ENCODE peak calls at places on chromosomes 6 and 20, in nine cellular contexts. C is right lobe of liver, T is transverse colon, Y is HCT116, G is uterus, O is RWPE1, H is RWPE2, W is hepatocyte, N is GM23338. E is an unnamed sample.

GRCh38 chr6:34176261-34177031 is 30.6 kb upstream of the GRM4 start:
- DNase-seq in Y (no peak), T (no peak), C (no peak), O (no peak), W (no peak), H (peak; percentile 26), G (no peak), N (no peak), E (no peak)

GRCh38 chr6:33277663-33278391 is 904 bp downstream of the B3GALT4 start:
- DNase-seq in Y (no peak), G (no peak), T (peak; percentile 37), H (no peak), C (peak; percentile 30), N (peak; percentile 46), O (no peak), W (peak; percentile 32), E (no peak)

GRCh38 chr20:32569380-32570305 is 15.5 kb downstream of the NOL4L start:
- DNase-seq in W (no peak), T (no peak), H (no peak), G (no peak), O (no peak), C (no peak), Y (no peak), N (no peak), E (no peak)

GRCh38 chr6:39686980-39687379 is 38.2 kb downstream of the KIF6 start:
- DNase-seq in G (no peak), N (no peak), H (no peak), W (no peak), C (no peak), Y (no peak), O (no peak), T (no peak), E (no peak)

GRCh38 chr6:131042664-131043063 is 20.4 kb downstream of the EPB41L2 start:
- DNase-seq in C (no peak), G (no peak), N (no peak), W (no peak), O (no peak), H (no peak), T (no peak), Y (no peak), E (no peak)

GRCh38 chr6:28167926-28168325 is 26.2 kb downstream of the ZKSCAN8 start:
- DNase-seq in W (no peak), O (no peak), Y (no peak), G (no peak), T (no peak), H (no peak), C (no peak), N (no peak), E (no peak)

GRCh38 chr6:76703285-76703684 is 630.8 kb upstream of the IMPG1 start:
- DNase-seq in G (no peak), Y (no peak), C (no peak), W (no peak), O (peak; percentile 13), N (no peak), H (no peak), T (no peak), E (no peak)

GRCh38 chr6:106444777-106445507 is 84.4 kb downstream of the CRYBG1 start:
- DNase-seq in Y (peak; percentile 45), O (peak; percentile 79), W (peak; percentile 81), N (peak; percentile 88), T (no peak), G (no peak), C (no peak), H (no peak), E (no peak)

GRCh38 chr6:144195671-144196070 is 45.4 kb downstream of the STX11 start:
- DNase-seq in O (peak; percentile 51), C (no peak), G (no peak), N (no peak), Y (no peak), T (no peak), W (no peak), H (no peak), E (peak; percentile 90)

GRCh38 chr20:57391439-57392129 is 388 bp downstream of the RBM38 start:
- DNase-seq in O (peak; percentile 46), C (peak; percentile 48), T (peak; percentile 28), W (peak; percentile 66), H (peak; percentile 86), G (no peak), N (peak; percentile 33), Y (no peak), E (no peak)

GRCh38 chr6:165685302-165685701 is 22.3 kb upstream of the PDE10A start:
- DNase-seq in C (no peak), T (no peak), H (no peak), N (no peak), Y (no peak), G (no peak), W (no peak), O (no peak), E (no peak)

GRCh38 chr6:10961837-10962236 is 75.0 kb downstream of the SYCP2L start:
- DNase-seq in T (no peak), N (peak; percentile 34), O (no peak), H (no peak), Y (no peak), G (no peak), W (no peak), C (no peak), E (no peak)

GRCh38 chr6:13260116-13260598 is 68.2 kb downstream of the TBC1D7 start:
- DNase-seq in C (no peak), O (no peak), W (no peak), T (no peak), N (no peak), Y (no peak), H (no peak), G (no peak), E (no peak)

GRCh38 chr6:44004625-44005506 is 122.4 kb downstream of the MRPL14 start:
- DNase-seq in N (no peak), O (no peak), W (no peak), H (no peak), Y (no peak), T (no peak), C (no peak), G (no peak), E (no peak)

GRCh38 chr6:56259682-56260081 is 12.3 kb upstream of the COL21A1 start:
- DNase-seq in G (no peak), W (peak; percentile 27), N (no peak), O (peak; percentile 25), T (no peak), Y (no peak), C (no peak), H (no peak), E (no peak)

GRCh38 chr20:41081276-41081814 is 52.7 kb downstream of the TOP1 start:
- DNase-seq in H (no peak), W (no peak), G (no peak), T (no peak), O (no peak), Y (no peak), C (no peak), N (no peak), E (no peak)

GRCh38 chr6:141426400-141426980 is 706.2 kb upstream of the GJE1 start:
- DNase-seq in T (no peak), H (no peak), O (no peak), N (no peak), W (no peak), G (no peak), Y (no peak), C (no peak), E (no peak)

GRCh38 chr6:136547336-136547735 is 2.9 kb downstream of the MAP7 start:
- DNase-seq in O (peak; percentile 41), H (no peak), G (no peak), Y (peak; percentile 21), T (no peak), N (peak; percentile 80), W (peak; percentile 56), C (no peak), E (no peak)

GRCh38 chr20:13567663-13568062 is 71.1 kb downstream of the TASP1 start:
- DNase-seq in Y (no peak), N (no peak), T (no peak), O (no peak), C (no peak), G (no peak), W (no peak), H (no peak), E (no peak)

GRCh38 chr6:24836116-24836515 is 37.4 kb upstream of the ARMH2 start:
- DNase-seq in G (no peak), T (no peak), N (no peak), C (no peak), O (no peak), Y (no peak), H (no peak), W (no peak), E (no peak)

GRCh38 chr6:31614075-31614619 is 887 bp upstream of the AIF1 start:
- DNase-seq in H (no peak), Y (no peak), T (no peak), C (no peak), G (no peak), O (no peak), W (peak; percentile 32), N (no peak), E (no peak)

GRCh38 chr6:106141441-106142237 is 55.5 kb downstream of the PRDM1 start:
- DNase-seq in W (no peak), N (no peak), Y (no peak), O (no peak), H (no peak), G (no peak), T (peak; percentile 58), C (no peak), E (no peak)

DNA sequence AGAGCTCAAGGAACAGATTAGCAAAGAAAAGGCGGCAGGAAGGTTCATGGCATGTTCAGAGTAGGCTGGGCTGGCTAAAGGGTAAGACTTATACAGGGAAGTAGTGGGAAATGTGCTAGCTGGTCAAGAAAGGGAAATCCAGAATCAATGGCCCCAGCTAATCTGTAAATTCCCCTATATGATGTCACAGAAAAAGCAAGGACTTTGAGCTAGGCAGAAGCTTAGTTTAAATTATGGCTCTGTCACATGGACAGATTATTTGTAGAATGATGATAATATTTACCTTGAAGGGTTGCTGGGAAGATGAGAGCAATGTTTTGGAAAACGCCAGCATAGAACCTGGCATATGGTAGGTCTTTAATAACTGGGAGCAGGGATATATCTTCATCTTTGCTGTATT is 19.1 kb downstream of the CEP250 start:
- DNase-seq in C (no peak), W (peak; percentile 36), N (no peak), T (no peak), O (no peak), G (no peak), H (no peak), Y (no peak), E (no peak)
- H3K27ac ChIP-seq in C (no peak overlapping the region), W (peak overlapping the region; percentile 75), N (no peak overlapping the region), T (no peak overlapping the region), O (no peak overlapping the region), G (no peak overlapping the region), H (no peak overlapping the region), Y (no peak overlapping the region), E (no peak overlapping the region)

GRCh38 chr6:129120856-129121255 is 237.9 kb downstream of the LAMA2 start:
- DNase-seq in C (no peak), Y (no peak), O (no peak), W (no peak), H (no peak), G (no peak), T (no peak), N (no peak), E (no peak)
- H3K27ac ChIP-seq in C (no peak overlapping the region), Y (no peak overlapping the region), O (no peak overlapping the region), W (no peak overlapping the region), H (no peak overlapping the region), G (peak overlapping the region; percentile 19), T (no peak overlapping the region), N (no peak overlapping the region), E (no peak overlapping the region)

GRCh38 chr6:99013145-99013544 is 65.4 kb upstream of the FBXL4 start:
- DNase-seq in O (peak; percentile 12), W (peak; percentile 34), N (no peak), H (no peak), Y (no peak), G (no peak), C (no peak), T (no peak), E (peak; percentile 31)
- H3K27ac ChIP-seq in O (no peak overlapping the region), W (no peak overlapping the region), N (no peak overlapping the region), H (no peak overlapping the region), Y (no peak overlapping the region), G (no peak overlapping the region), C (no peak overlapping the region), T (no peak overlapping the region), E (no peak overlapping the region)

GRCh38 chr6:52127957-52128356 is 40.5 kb upstream of the PKHD1 start:
- DNase-seq in T (no peak), Y (no peak), C (no peak), N (no peak), H (no peak), W (no peak), G (no peak), O (no peak), E (no peak)
- H3K27ac ChIP-seq in T (no peak overlapping the region), Y (no peak overlapping the region), C (no peak overlapping the region), N (no peak overlapping the region), H (no peak overlapping the region), W (no peak overlapping the region), G (no peak overlapping the region), O (no peak overlapping the region), E (no peak overlapping the region)